ENCODE peak calls at places on chromosome 7, in four cellular contexts. D is fibroblast of lung, J is B cell, Z is mammary epithelial cell. A is an unnamed sample.

GRCh38 chr7:101066141-101066857 is 19.0 kb upstream of the TRIM56 start:
- DNase-seq in D (no peak), J (no peak), Z (peak), A (no peak)

GRCh38 chr7:21169667-21170605 is 257.9 kb upstream of the SP4 start:
- DNase-seq in D (no peak), J (no peak), Z (peak), A (no peak)

GRCh38 chr7:142646274-142646895 is 102.9 kb upstream of the PRSS1 start:
- DNase-seq in D (no peak), J (no peak), Z (no peak), A (no peak)

GRCh38 chr7:99252166-99252895 is 20.3 kb upstream of the MYH16 start:
- DNase-seq in D (no peak), J (no peak), Z (no peak), A (no peak)

GRCh38 chr7:84985073-84985784 is 201.6 kb downstream of the SEMA3D start:
- DNase-seq in D (peak), J (no peak), Z (no peak), A (no peak)

GRCh38 chr7:69457912-69458491 is 140.3 kb upstream of the AUTS2 start:
- DNase-seq in D (no peak), J (no peak), Z (no peak), A (no peak)

GRCh38 chr7:154412105-154412504 is 359.9 kb downstream of the DPP6 start:
- DNase-seq in D (no peak), J (no peak), Z (no peak), A (no peak)

GRCh38 chr7:67825356-67825755 is 828.7 kb downstream of the TYW1 start:
- DNase-seq in D (no peak), J (no peak), Z (no peak), A (no peak)

GRCh38 chr7:102319671-102320070 is 33.0 kb downstream of the SH2B2 start:
- DNase-seq in D (no peak), J (no peak), Z (no peak), A (no peak)

GRCh38 chr7:64581391-64581790 is 18.5 kb upstream of the ZNF680 start:
- DNase-seq in D (no peak), J (no peak), Z (no peak), A (no peak)

GRCh38 chr7:16278167-16278787 is 143.1 kb downstream of the CRPPA start:
- DNase-seq in D (no peak), J (no peak), Z (no peak), A (no peak)

GRCh38 chr7:82623812-82624211 is 180.2 kb upstream of the CACNA2D1 start:
- DNase-seq in D (peak), J (no peak), Z (no peak), A (no peak)

GRCh38 chr7:131769241-131769640 is 212.8 kb upstream of the PODXL start:
- DNase-seq in D (no peak), J (no peak), Z (peak), A (no peak)

GRCh38 chr7:142434666-142435174 is 176.9 kb upstream of the PRSS58 start:
- DNase-seq in D (no peak), J (no peak), Z (no peak), A (no peak)

GRCh38 chr7:51067757-51068156 is 248.9 kb downstream of the COBL start:
- DNase-seq in D (peak), J (no peak), Z (peak), A (peak)

GRCh38 chr7:127391591-127392181 is 822 bp downstream of the ZNF800 start:
- DNase-seq in D (peak), J (peak), Z (peak), A (peak)

GRCh38 chr7:85185355-85186082 is 1.3 kb downstream of the SEMA3D start:
- DNase-seq in D (peak), J (no peak), Z (peak), A (peak)

GRCh38 chr7:155071916-155072315 is 1.8 kb downstream of the HTR5A start:
- DNase-seq in D (no peak), J (no peak), Z (no peak), A (no peak)

GRCh38 chr7:133477786-133478185 is 224.9 kb downstream of the EXOC4 start:
- DNase-seq in D (no peak), J (no peak), Z (no peak), A (no peak)

GRCh38 chr7:24705481-24705954 is 51.7 kb downstream of the GSDME start:
- DNase-seq in D (no peak), J (no peak), Z (no peak), A (no peak)

GRCh38 chr7:31443457-31443856 is 70.4 kb upstream of the ITPRID1 start:
- DNase-seq in D (peak), J (no peak), Z (peak), A (no peak)

GRCh38 chr7:155577509-155577905 is 31.1 kb upstream of the CNPY1 start:
- DNase-seq in D (no peak), J (no peak), Z (no peak), A (no peak)

GRCh38 chr7:39085590-39086049 is 107.9 kb downstream of the POU6F2 start:
- DNase-seq in D (peak), J (no peak), Z (peak), A (no peak)

GRCh38 chr7:77684030-77684429 is 12.2 kb upstream of the RSBN1L start:
- DNase-seq in D (no peak), J (no peak), Z (peak), A (no peak)

DNA sequence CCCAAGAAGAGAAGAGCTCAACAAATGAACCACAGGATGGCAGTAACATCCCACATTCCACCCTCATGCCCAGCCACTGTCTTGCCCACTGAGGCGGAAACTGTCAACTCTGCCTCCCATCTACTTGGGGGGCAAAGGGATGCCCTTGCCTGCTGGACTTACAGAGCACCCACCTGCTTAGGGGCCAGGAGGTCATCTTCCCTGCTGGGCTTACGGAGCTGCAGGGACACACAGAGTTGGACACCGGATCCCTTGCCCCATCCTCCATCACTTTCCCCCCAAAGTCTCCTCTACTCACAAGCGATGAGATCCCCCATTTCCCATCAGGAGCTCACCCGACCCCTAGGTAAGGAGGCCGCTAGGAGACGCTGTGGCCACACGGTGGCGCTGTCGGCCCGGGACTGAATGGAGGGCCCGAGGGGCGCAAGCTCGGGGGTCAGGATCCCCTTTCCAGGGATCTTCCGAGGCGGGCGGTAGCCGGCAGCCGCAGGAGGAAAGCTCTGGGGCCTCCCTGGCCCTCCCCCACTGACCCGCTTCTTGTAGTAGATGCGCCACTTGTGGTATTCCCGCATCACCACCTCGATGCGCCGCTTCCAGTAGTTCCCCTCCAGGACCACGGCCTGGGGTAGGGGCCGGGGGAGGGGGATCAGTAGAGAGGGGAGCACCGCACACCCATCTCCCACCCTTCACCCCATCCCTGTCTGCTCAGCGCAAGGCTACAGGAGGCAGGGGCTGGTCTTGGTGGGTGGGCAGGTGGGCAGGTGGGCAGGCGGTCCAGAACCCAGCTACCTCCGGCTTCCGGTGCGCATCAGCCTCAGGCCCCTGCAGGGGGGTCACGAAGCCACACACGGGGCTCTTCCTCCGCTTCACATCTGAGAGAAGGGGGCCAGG is 17.3 kb downstream of the MLXIPL start:
- DNase-seq in D (peak), J (peak), Z (no peak), A (peak)
- TF ChIP-seq CTCF in D (peak), J (peak), Z (peak), A (peak)

GRCh38 chr7:218896-219580 is 26.7 kb downstream of the FAM20C start:
- DNase-seq in D (no peak), J (no peak), Z (no peak), A (no peak)

GRCh38 chr7:218316-218715 is 25.9 kb downstream of the FAM20C start:
- DNase-seq in D (no peak), J (no peak), Z (no peak), A (no peak)

GRCh38 chr7:221996-222715 is 29.8 kb downstream of the FAM20C start:
- DNase-seq in D (no peak), J (no peak), Z (no peak), A (no peak)

GRCh38 chr7:219581-220150 is 27.3 kb downstream of the FAM20C start:
- DNase-seq in D (no peak), J (no peak), Z (no peak), A (no peak)

GRCh38 chr7:220151-220841 is 27.9 kb downstream of the FAM20C start:
- DNase-seq in D (no peak), J (no peak), Z (no peak), A (peak)
- TF ChIP-seq CTCF in D (no peak), J (no peak), Z (no peak), A (no peak)

DNA sequence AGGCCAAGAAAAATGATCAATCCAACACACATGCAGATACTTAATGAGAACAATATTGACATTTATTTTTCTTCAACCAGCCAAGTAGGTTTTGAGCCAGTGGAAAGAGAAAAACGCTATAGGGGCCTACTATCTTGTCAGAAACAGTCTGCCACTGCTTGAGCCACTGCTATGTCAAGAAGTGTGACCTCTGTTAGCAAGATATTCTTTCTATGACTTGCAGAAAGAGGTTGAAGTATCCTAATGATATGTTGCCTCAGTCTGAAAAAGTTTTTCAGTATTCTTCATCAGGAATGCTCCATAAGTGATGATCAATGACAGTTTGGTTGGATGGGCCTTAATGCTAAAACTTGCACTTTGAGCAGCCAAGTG is 328.4 kb upstream of the KCND2 start:
- DNase-seq in D (no peak), J (no peak), Z (no peak), A (no peak)
- TF ChIP-seq CTCF in D (no peak), J (no peak), Z (no peak), A (no peak)

DNA sequence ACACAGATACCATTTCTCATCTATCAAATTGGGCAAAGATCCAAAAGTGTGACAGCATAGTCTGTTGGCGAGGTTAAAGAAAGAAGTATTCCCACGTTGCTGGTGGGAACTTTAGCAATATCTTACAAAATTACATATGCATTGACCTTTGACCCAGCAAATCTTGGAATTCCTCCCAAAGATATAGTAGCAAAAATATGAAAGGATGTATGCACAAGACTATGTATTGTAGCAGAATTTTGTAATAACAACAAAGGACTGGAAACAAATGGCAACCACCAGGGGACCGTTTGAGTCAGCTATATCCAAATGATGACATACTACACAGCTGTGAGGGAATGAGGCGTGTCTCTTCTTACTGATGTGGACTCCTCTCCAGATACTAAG is 50.2 kb downstream of the KCNH2 start:
- DNase-seq in D (peak), J (no peak), Z (no peak), A (no peak)
- TF ChIP-seq CTCF in D (no peak), J (no peak), Z (no peak), A (peak)

GRCh38 chr7:90412458-90413184 is 9.4 kb downstream of the CLDN12 start:
- DNase-seq in D (peak), J (no peak), Z (peak), A (no peak)
- TF ChIP-seq CTCF in D (no peak), J (no peak), Z (peak), A (peak)

GRCh38 chr7:52154382-52154781 is 837.8 kb upstream of the COBL start:
- DNase-seq in D (no peak), J (no peak), Z (no peak), A (no peak)
- TF ChIP-seq CTCF in D (no peak), J (no peak), Z (no peak), A (peak)

GRCh38 chr7:47581821-47582747 is at the start of gene TNS3:
- DNase-seq in D (peak), J (no peak), Z (peak), A (peak)
- TF ChIP-seq CTCF in D (no peak), J (peak), Z (no peak), A (peak)

GRCh38 chr7:75028299-75028698 is 45.3 kb downstream of the RCC1L start:
- DNase-seq in D (no peak), J (no peak), Z (no peak), A (no peak)

GRCh38 chr7:75038508-75038907 is 35.1 kb downstream of the RCC1L start:
- DNase-seq in D (no peak), J (no peak), Z (no peak), A (no peak)

GRCh38 chr7:75033826-75034225 is 39.8 kb downstream of the RCC1L start:
- DNase-seq in D (no peak), J (no peak), Z (no peak), A (no peak)

DNA sequence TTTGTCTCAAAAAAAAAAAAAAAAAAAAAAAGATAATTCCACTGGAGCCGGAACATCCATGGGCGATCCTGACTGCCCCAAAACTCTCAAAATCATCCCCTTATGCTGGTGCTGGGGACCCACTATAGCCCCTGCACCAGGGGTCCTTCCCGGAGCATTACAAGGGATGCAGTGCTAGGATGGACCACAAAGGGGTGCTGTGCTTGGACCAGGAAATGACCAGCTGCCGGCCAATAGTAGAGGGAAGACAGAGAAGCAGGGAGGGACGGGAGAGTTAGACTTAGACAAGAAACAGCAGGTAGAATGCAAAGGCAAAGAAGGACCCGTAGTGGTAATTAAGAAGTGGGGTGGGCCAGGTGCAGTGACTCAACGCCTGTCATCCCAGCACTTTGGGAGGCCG is 40.5 kb downstream of the RCC1L start:
- DNase-seq in D (no peak), J (no peak), Z (no peak), A (peak)
- TF ChIP-seq CTCF in D (peak), J (no peak), Z (no peak), A (peak)

GRCh38 chr7:1811850-1812692 is 142.0 kb downstream of the ELFN1 start:
- DNase-seq in D (no peak), J (no peak), Z (peak), A (no peak)
- TF ChIP-seq CTCF in D (no peak), J (no peak), Z (no peak), A (peak)

A was measured in neural crest cell.